ENCODE peak calls at places on chromosomes 5 and 9, in four cellular contexts. O is sigmoid colon, Y is endothelial cell of umbilical vein, N is prostate gland. U is an unnamed sample. For H3K27me3 and H3K4me1, the result is how much of the 10 kb centered on the place peaks cover.

GRCh38 chr9:76369583-76369982 is 24.6 kb downstream of the RFK start:
- DNase-seq in O (no peak), Y (peak), N (no peak), U (no peak)

GRCh38 chr5:116532762-116533525 is 41.7 kb downstream of the SEMA6A start:
- DNase-seq in O (no peak), Y (no peak), N (no peak), U (peak)

GRCh38 chr5:76660360-76660759 is 37.2 kb upstream of the F2RL2 start:
- DNase-seq in O (no peak), Y (peak), N (no peak), U (no peak)

GRCh38 chr5:141617682-141618029 is 1.1 kb downstream of the DIAPH1 start:
- DNase-seq in O (no peak), Y (no peak), N (no peak), U (no peak)

GRCh38 chr9:127790094-127790855 is 4.4 kb downstream of the CDK9 start:
- DNase-seq in O (no peak), Y (no peak), N (no peak), U (no peak)

GRCh38 chr5:59773286-59773685 is 120.2 kb downstream of the PDE4D start:
- DNase-seq in O (no peak), Y (no peak), N (no peak), U (no peak)

GRCh38 chr5:180304431-180305375 is 12.8 kb upstream of the MAPK9 start:
- DNase-seq in O (no peak), Y (no peak), N (no peak), U (no peak)

GRCh38 chr9:78314550-78314949 is 17.6 kb downstream of the PSAT1 start:
- DNase-seq in O (no peak), Y (no peak), N (no peak), U (no peak)

GRCh38 chr9:32705059-32705458 is 69.6 kb upstream of the TAF1L start:
- DNase-seq in O (no peak), Y (no peak), N (no peak), U (no peak)

GRCh38 chr5:111704452-111705085 is 52.4 kb downstream of the NREP start:
- DNase-seq in O (no peak), Y (no peak), N (no peak), U (no peak)

GRCh38 chr5:35478856-35479682 is 138.6 kb upstream of the SPEF2 start:
- DNase-seq in O (no peak), Y (peak), N (no peak), U (no peak)

GRCh38 chr9:98368366-98369065 is 113.1 kb upstream of the TBC1D2 start:
- DNase-seq in O (no peak), Y (no peak), N (no peak), U (no peak)

GRCh38 chr5:160054831-160055230 is 45.9 kb downstream of the TTC1 start:
- DNase-seq in O (no peak), Y (no peak), N (no peak), U (no peak)

GRCh38 chr5:1444361-1445189 is 665 bp downstream of the SLC6A3 start:
- DNase-seq in O (no peak), Y (no peak), N (no peak), U (no peak)
- H3K27me3 ChIP-seq in O (half or more), Y (under half), N (half or more), U (under half)

GRCh38 chr5:14358536-14358935 is 215.4 kb downstream of the TRIO start:
- DNase-seq in O (no peak), Y (no peak), N (no peak), U (no peak)

GRCh38 chr5:14356305-14356704 is 213.2 kb downstream of the TRIO start:
- DNase-seq in O (no peak), Y (no peak), N (no peak), U (no peak)

GRCh38 chr5:14357441-14357840 is 214.3 kb downstream of the TRIO start:
- DNase-seq in O (no peak), Y (peak), N (no peak), U (no peak)

GRCh38 chr5:14357861-14358260 is 214.7 kb downstream of the TRIO start:
- DNase-seq in O (no peak), Y (no peak), N (no peak), U (no peak)

DNA sequence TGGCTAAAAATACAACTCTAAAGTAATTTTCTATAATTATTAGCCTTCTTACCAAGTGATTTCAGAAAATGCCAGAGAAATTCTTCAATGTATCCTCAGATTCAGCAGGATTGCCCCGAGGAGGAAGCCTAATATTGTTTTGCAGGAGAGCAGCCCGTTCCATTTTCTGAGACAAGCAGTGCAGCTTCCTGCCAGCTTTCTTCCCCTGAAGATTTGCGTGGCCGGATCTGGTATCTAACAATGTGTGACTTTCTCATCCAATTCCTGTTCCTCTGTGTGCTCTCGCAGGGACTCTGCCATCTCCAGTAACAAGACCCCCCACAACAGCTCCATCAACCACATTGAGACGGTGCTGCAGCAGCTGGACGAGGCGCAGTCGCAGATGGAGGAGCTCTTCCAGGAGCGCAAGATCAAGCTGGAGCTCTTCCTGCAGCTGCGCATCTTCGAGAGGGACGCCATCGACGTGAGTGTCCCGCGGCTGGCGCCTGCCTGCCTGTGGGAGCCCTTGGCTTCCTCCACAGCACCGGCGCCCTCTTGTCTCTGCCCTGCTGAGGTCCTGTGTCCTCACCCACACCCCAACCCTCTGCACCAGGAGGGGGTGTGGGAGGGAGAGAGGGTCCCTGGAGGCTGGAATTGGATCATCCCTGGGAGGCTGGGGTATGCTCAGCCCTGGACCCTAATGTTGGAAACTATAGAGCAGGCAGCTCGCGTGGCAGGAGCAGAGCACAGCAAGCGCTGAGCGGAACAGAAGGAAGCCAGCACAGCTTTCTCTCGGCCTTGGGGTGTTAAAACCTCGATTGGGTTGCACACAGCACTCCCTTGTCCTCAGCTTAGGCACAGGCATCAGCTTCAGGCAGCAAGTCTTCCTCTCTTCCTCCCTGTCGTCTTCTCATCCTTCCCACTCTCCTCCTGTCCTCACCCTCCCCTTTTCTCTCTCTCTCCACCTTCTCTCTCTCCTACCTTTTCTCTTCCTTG is 216.2 kb downstream of the TRIO start:
- DNase-seq in O (no peak), Y (no peak), N (no peak), U (no peak)
- H3K4me1 ChIP-seq in O (under half), Y (under half), N (under half), U (under half)

GRCh38 chr9:132757031-132757430 is 86.8 kb downstream of the GTF3C4 start:
- DNase-seq in O (peak), Y (no peak), N (no peak), U (no peak)
- TF ChIP-seq POLR2A in O (no peak), Y (no peak), N (no peak), U (no peak)

GRCh38 chr9:21983509-21983908 is 10.7 kb downstream of the CDKN2A start:
- DNase-seq in O (no peak), Y (no peak), N (no peak), U (no peak)
- H3K27me3 ChIP-seq in O (half or more), Y (under half), N (under half), U (half or more)

GRCh38 chr9:37295178-37295577 is 127.3 kb upstream of the GRHPR start:
- DNase-seq in O (no peak), Y (peak), N (no peak), U (no peak)
- H3K4me1 ChIP-seq in O (under half), Y (under half), N (under half), U (under half)

GRCh38 chr9:23483566-23483965 is 342.5 kb downstream of the ELAVL2 start:
- DNase-seq in O (no peak), Y (no peak), N (no peak), U (no peak)

GRCh38 chr9:23477908-23478307 is 348.1 kb downstream of the ELAVL2 start:
- DNase-seq in O (no peak), Y (no peak), N (no peak), U (no peak)
- TF ChIP-seq POLR2A in O (no peak), Y (no peak), N (no peak), U (no peak)

DNA sequence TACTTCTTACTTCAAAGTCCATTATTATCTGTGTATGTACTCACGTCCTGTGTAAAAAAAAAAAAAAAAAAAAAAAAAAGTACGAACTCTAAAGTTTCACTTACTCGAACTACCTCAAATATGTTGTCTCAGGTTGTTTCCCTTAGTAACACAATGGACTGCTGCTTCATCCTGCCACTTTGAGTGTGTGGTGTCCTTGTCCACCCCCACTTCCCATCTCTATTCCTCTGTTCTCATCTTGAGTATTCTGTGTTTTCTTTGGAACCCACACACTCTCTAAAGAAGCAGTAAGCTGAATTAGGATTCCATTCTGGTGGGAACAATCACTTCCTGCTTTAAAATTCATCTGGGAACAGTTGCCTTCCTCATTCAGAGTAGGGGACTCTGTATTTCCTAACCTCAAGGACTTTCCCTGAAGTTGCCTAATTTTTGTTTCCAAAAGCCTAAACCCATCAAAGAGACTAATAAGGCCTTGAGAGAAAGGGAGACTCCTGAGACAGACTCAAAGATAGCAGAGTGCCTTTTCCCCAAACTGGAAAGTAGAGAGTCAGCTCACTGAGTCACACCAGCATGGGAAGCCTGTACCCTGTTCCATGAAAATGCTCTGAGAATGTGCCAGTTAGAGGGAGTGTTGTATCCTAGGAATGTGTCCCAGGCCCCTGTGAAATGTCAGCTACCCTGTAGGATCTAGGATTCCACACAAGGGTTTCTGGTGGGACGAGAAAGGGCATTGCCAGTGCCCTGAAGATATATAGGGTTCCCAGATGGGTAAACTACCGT is 63.6 kb downstream of the CCDC192 start:
- DNase-seq in O (no peak), Y (peak), N (no peak), U (no peak)
- H3K27me3 ChIP-seq in O (under half), Y (under half), N (under half), U (under half)

GRCh38 chr5:53311661-53312060 is 168.8 kb upstream of the FST start:
- DNase-seq in O (no peak), Y (no peak), N (no peak), U (no peak)

GRCh38 chr5:53309653-53310052 is 170.8 kb upstream of the FST start:
- DNase-seq in O (no peak), Y (no peak), N (no peak), U (no peak)

GRCh38 chr5:53318303-53318702 is 162.1 kb upstream of the FST start:
- DNase-seq in O (no peak), Y (no peak), N (no peak), U (no peak)

GRCh38 chr5:53313131-53313530 is 167.3 kb upstream of the FST start:
- DNase-seq in O (no peak), Y (no peak), N (no peak), U (no peak)
- H3K4me1 ChIP-seq in O (under half), Y (under half), N (under half), U (under half)

U was measured in gastrocnemius medialis.